ENCODE peak calls at places on chromosomes 13 and 19, in ten cellular contexts. One of them, this sample, is unnamed.

GRCh38 chr19:6374711-6375410 is 872 bp downstream of the PSPN start:
- DNase-seq in progenitor cell of endocrine pancreas: no peak
- DNase-seq in IMR-90: no peak
- DNase-seq in fibroblast of lung: no peak
- DNase-seq in colonic mucosa: no peak
- DNase-seq in brain microvascular endothelial cell: no peak
- DNase-seq in choroid plexus epithelial cell: no peak
- DNase-seq in cardiac fibroblast: no peak
- DNase-seq in cardiac muscle cell: no peak
- DNase-seq in stomach: no peak
- DNase-seq in this sample: no peak

GRCh38 chr19:42267644-42268141 is 1.4 kb upstream of the CIC start:
- DNase-seq in progenitor cell of endocrine pancreas: no peak
- DNase-seq in IMR-90: no peak
- DNase-seq in fibroblast of lung: no peak
- DNase-seq in colonic mucosa: no peak
- DNase-seq in brain microvascular endothelial cell: no peak
- DNase-seq in choroid plexus epithelial cell: peak; percentile 68
- DNase-seq in cardiac fibroblast: no peak
- DNase-seq in cardiac muscle cell: no peak
- DNase-seq in stomach: no peak
- DNase-seq in this sample: no peak

GRCh38 chr13:28355046-28355821 is 139.7 kb downstream of the FLT1 start:
- DNase-seq in progenitor cell of endocrine pancreas: no peak
- DNase-seq in IMR-90: no peak
- DNase-seq in fibroblast of lung: no peak
- DNase-seq in colonic mucosa: no peak
- DNase-seq in brain microvascular endothelial cell: no peak
- DNase-seq in choroid plexus epithelial cell: no peak
- DNase-seq in cardiac fibroblast: peak; percentile 43
- DNase-seq in cardiac muscle cell: no peak
- DNase-seq in stomach: no peak
- DNase-seq in this sample: no peak

GRCh38 chr13:30526612-30527217 is 61.0 kb upstream of the HMGB1 start:
- DNase-seq in progenitor cell of endocrine pancreas: no peak
- DNase-seq in IMR-90: peak; percentile 25
- DNase-seq in fibroblast of lung: peak; percentile 7
- DNase-seq in colonic mucosa: no peak
- DNase-seq in brain microvascular endothelial cell: peak; percentile 6
- DNase-seq in choroid plexus epithelial cell: peak; percentile 50
- DNase-seq in cardiac fibroblast: peak; percentile 34
- DNase-seq in cardiac muscle cell: peak; percentile 41
- DNase-seq in stomach: no peak
- DNase-seq in this sample: no peak

GRCh38 chr19:21127898-21128297 is 13.9 kb upstream of the ZNF431 start:
- DNase-seq in progenitor cell of endocrine pancreas: no peak
- DNase-seq in IMR-90: no peak
- DNase-seq in fibroblast of lung: no peak
- DNase-seq in colonic mucosa: no peak
- DNase-seq in brain microvascular endothelial cell: no peak
- DNase-seq in choroid plexus epithelial cell: no peak
- DNase-seq in cardiac fibroblast: no peak
- DNase-seq in cardiac muscle cell: no peak
- DNase-seq in stomach: no peak
- DNase-seq in this sample: no peak

GRCh38 chr19:18097993-18098890 is 664 bp downstream of the MAST3 start:
- DNase-seq in progenitor cell of endocrine pancreas: no peak
- DNase-seq in IMR-90: no peak
- DNase-seq in fibroblast of lung: no peak
- DNase-seq in colonic mucosa: no peak
- DNase-seq in brain microvascular endothelial cell: no peak
- DNase-seq in choroid plexus epithelial cell: no peak
- DNase-seq in cardiac fibroblast: no peak
- DNase-seq in cardiac muscle cell: no peak
- DNase-seq in stomach: no peak
- DNase-seq in this sample: no peak

GRCh38 chr19:35216833-35217707 is 11.5 kb downstream of the FAM187B start:
- DNase-seq in progenitor cell of endocrine pancreas: no peak
- DNase-seq in IMR-90: no peak
- DNase-seq in fibroblast of lung: no peak
- DNase-seq in colonic mucosa: peak; percentile 47
- DNase-seq in brain microvascular endothelial cell: no peak
- DNase-seq in choroid plexus epithelial cell: no peak
- DNase-seq in cardiac fibroblast: no peak
- DNase-seq in cardiac muscle cell: no peak
- DNase-seq in stomach: peak; percentile 60
- DNase-seq in this sample: peak; percentile 73

GRCh38 chr13:30112602-30113435 is 194.5 kb downstream of the KATNAL1 start:
- DNase-seq in progenitor cell of endocrine pancreas: peak; percentile 70
- DNase-seq in IMR-90: peak; percentile 85
- DNase-seq in fibroblast of lung: peak; percentile 81
- DNase-seq in colonic mucosa: peak; percentile 86
- DNase-seq in brain microvascular endothelial cell: peak; percentile 61
- DNase-seq in choroid plexus epithelial cell: peak; percentile 95
- DNase-seq in cardiac fibroblast: peak; percentile 95
- DNase-seq in cardiac muscle cell: peak; percentile 92
- DNase-seq in stomach: peak; percentile 85
- DNase-seq in this sample: peak; percentile 86

GRCh38 chr13:33251131-33251629 is 34.4 kb downstream of the STARD13 start:
- DNase-seq in progenitor cell of endocrine pancreas: no peak
- DNase-seq in IMR-90: peak; percentile 99
- DNase-seq in fibroblast of lung: peak; percentile 99
- DNase-seq in colonic mucosa: no peak
- DNase-seq in brain microvascular endothelial cell: peak; percentile 94
- DNase-seq in choroid plexus epithelial cell: peak; percentile 97
- DNase-seq in cardiac fibroblast: peak; percentile 85
- DNase-seq in cardiac muscle cell: peak; percentile 86
- DNase-seq in stomach: no peak
- DNase-seq in this sample: no peak

GRCh38 chr13:33250594-33250993 is 35.0 kb downstream of the STARD13 start:
- DNase-seq in progenitor cell of endocrine pancreas: no peak
- DNase-seq in IMR-90: peak; percentile 50
- DNase-seq in fibroblast of lung: peak; percentile 25
- DNase-seq in colonic mucosa: no peak
- DNase-seq in brain microvascular endothelial cell: no peak
- DNase-seq in choroid plexus epithelial cell: peak; percentile 52
- DNase-seq in cardiac fibroblast: no peak
- DNase-seq in cardiac muscle cell: no peak
- DNase-seq in stomach: no peak
- DNase-seq in this sample: no peak

GRCh38 chr13:33249894-33250293 is 35.7 kb downstream of the STARD13 start:
- DNase-seq in progenitor cell of endocrine pancreas: no peak
- DNase-seq in IMR-90: no peak
- DNase-seq in fibroblast of lung: no peak
- DNase-seq in colonic mucosa: no peak
- DNase-seq in brain microvascular endothelial cell: no peak
- DNase-seq in choroid plexus epithelial cell: no peak
- DNase-seq in cardiac fibroblast: no peak
- DNase-seq in cardiac muscle cell: no peak
- DNase-seq in stomach: no peak
- DNase-seq in this sample: no peak

GRCh38 chr13:33252103-33252502 is 33.5 kb downstream of the STARD13 start:
- DNase-seq in progenitor cell of endocrine pancreas: no peak
- DNase-seq in IMR-90: no peak
- DNase-seq in fibroblast of lung: no peak
- DNase-seq in colonic mucosa: no peak
- DNase-seq in brain microvascular endothelial cell: no peak
- DNase-seq in choroid plexus epithelial cell: no peak
- DNase-seq in cardiac fibroblast: no peak
- DNase-seq in cardiac muscle cell: no peak
- DNase-seq in stomach: no peak
- DNase-seq in this sample: no peak

DNA sequence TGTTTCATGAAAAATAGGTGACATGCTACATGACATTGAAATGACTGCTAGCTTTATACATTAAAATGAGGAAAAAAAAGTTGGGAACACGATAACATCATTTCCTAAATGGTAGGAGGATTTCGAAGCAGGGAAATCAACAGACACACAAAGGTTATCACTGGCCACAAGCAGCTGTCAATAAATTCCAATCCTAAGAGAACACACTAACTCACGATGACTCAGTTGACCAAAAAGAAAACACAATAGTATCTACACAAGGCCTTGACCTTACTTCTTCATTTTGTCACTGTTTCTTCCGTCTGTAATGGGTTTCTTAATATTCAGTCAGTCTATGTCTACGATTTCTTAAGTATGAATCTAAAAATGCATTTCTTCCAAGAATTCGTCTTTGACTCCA is 36.5 kb downstream of the STARD13 start:
- DNase-seq in progenitor cell of endocrine pancreas: no peak
- DNase-seq in IMR-90: peak; percentile 81
- DNase-seq in fibroblast of lung: peak; percentile 83
- DNase-seq in colonic mucosa: no peak
- DNase-seq in brain microvascular endothelial cell: peak; percentile 76
- DNase-seq in choroid plexus epithelial cell: peak; percentile 52
- DNase-seq in cardiac fibroblast: no peak
- DNase-seq in cardiac muscle cell: peak; percentile 35
- DNase-seq in stomach: no peak
- DNase-seq in this sample: no peak
- TF ChIP-seq CTCF in progenitor cell of endocrine pancreas: no peak
- TF ChIP-seq CTCF in IMR-90: no peak
- TF ChIP-seq CTCF in fibroblast of lung: no peak
- TF ChIP-seq CTCF in colonic mucosa: no peak
- TF ChIP-seq CTCF in brain microvascular endothelial cell: no peak
- TF ChIP-seq CTCF in choroid plexus epithelial cell: no peak
- TF ChIP-seq CTCF in cardiac fibroblast: no peak
- TF ChIP-seq CTCF in cardiac muscle cell: no peak
- TF ChIP-seq CTCF in stomach: no peak
- TF ChIP-seq CTCF in this sample: no peak

DNA sequence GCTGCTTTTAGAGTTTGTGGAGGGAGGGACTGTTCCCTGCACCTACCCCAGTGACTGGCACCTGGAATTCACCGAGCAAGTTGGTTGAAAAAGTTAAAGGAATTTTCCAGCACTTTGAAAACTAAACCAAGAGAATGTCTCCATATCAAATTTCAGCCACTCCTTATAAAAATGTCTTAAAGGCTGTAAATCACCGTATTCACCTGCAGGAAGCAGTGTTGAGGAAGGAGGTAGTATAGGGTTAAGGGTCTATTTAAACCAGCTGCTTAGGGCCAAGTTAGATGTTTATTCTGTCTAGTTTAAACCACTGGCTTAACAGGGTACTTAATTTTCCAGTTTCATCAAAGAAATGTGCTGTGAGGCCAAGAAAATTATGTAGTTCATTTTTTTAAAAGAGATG is 3.8 kb upstream of the RAB20 start:
- DNase-seq in progenitor cell of endocrine pancreas: no peak
- DNase-seq in IMR-90: no peak
- DNase-seq in fibroblast of lung: no peak
- DNase-seq in colonic mucosa: no peak
- DNase-seq in brain microvascular endothelial cell: no peak
- DNase-seq in choroid plexus epithelial cell: peak; percentile 23
- DNase-seq in cardiac fibroblast: no peak
- DNase-seq in cardiac muscle cell: no peak
- DNase-seq in stomach: no peak
- DNase-seq in this sample: no peak
- TF ChIP-seq CTCF in progenitor cell of endocrine pancreas: peak; percentile 16
- TF ChIP-seq CTCF in IMR-90: peak; percentile 2
- TF ChIP-seq CTCF in fibroblast of lung: peak; percentile 9
- TF ChIP-seq CTCF in colonic mucosa: no peak
- TF ChIP-seq CTCF in brain microvascular endothelial cell: no peak
- TF ChIP-seq CTCF in choroid plexus epithelial cell: peak; percentile 36
- TF ChIP-seq CTCF in cardiac fibroblast: no peak
- TF ChIP-seq CTCF in cardiac muscle cell: peak; percentile 6
- TF ChIP-seq CTCF in stomach: no peak
- TF ChIP-seq CTCF in this sample: no peak

GRCh38 chr19:49447485-49448431 is 3.9 kb downstream of the PIH1D1 start:
- DNase-seq in progenitor cell of endocrine pancreas: no peak
- DNase-seq in IMR-90: peak; percentile 8
- DNase-seq in fibroblast of lung: peak; percentile 15
- DNase-seq in colonic mucosa: peak; percentile 50
- DNase-seq in brain microvascular endothelial cell: no peak
- DNase-seq in choroid plexus epithelial cell: no peak
- DNase-seq in cardiac fibroblast: peak; percentile 41
- DNase-seq in cardiac muscle cell: peak; percentile 42
- DNase-seq in stomach: no peak
- DNase-seq in this sample: peak; percentile 38

GRCh38 chr19:49448432-49448786 is 3.2 kb downstream of the PIH1D1 start:
- DNase-seq in progenitor cell of endocrine pancreas: no peak
- DNase-seq in IMR-90: no peak
- DNase-seq in fibroblast of lung: no peak
- DNase-seq in colonic mucosa: no peak
- DNase-seq in brain microvascular endothelial cell: no peak
- DNase-seq in choroid plexus epithelial cell: no peak
- DNase-seq in cardiac fibroblast: no peak
- DNase-seq in cardiac muscle cell: no peak
- DNase-seq in stomach: no peak
- DNase-seq in this sample: no peak

GRCh38 chr19:49443366-49444099 is 2.2 kb upstream of the SLC17A7 start:
- DNase-seq in progenitor cell of endocrine pancreas: peak; percentile 93
- DNase-seq in IMR-90: peak; percentile 92
- DNase-seq in fibroblast of lung: peak; percentile 92
- DNase-seq in colonic mucosa: peak; percentile 95
- DNase-seq in brain microvascular endothelial cell: peak; percentile 88
- DNase-seq in choroid plexus epithelial cell: peak; percentile 97
- DNase-seq in cardiac fibroblast: peak; percentile 98
- DNase-seq in cardiac muscle cell: peak; percentile 97
- DNase-seq in stomach: peak; percentile 95
- DNase-seq in this sample: peak; percentile 95

GRCh38 chr19:49442793-49443365 is 1.6 kb upstream of the SLC17A7 start:
- DNase-seq in progenitor cell of endocrine pancreas: peak; percentile 71
- DNase-seq in IMR-90: peak; percentile 73
- DNase-seq in fibroblast of lung: peak; percentile 78
- DNase-seq in colonic mucosa: peak; percentile 96
- DNase-seq in brain microvascular endothelial cell: peak; percentile 87
- DNase-seq in choroid plexus epithelial cell: peak; percentile 73
- DNase-seq in cardiac fibroblast: peak; percentile 93
- DNase-seq in cardiac muscle cell: peak; percentile 91
- DNase-seq in stomach: peak; percentile 90
- DNase-seq in this sample: peak; percentile 94

DNA sequence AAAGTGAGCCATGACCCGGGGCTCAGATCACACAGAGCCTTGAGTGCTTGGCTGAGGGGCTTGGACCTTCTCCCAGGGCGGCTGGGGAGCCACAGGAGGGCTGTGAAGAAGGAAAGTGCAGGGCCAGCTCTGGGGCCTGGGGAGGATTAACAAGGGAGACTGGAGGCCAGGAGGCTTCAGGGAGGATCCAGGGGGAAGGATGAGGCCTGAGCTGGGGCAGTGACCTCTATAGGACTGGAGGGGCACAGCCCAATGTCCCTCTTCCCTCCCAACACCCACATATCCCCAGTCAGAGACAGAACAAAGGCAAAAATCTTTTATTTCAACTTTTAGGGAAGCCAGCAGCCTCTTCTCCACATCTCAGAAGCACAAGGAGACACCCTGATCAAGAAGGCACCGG is 4.7 kb upstream of the SLC17A7 start:
- DNase-seq in progenitor cell of endocrine pancreas: no peak
- DNase-seq in IMR-90: no peak
- DNase-seq in fibroblast of lung: no peak
- DNase-seq in colonic mucosa: no peak
- DNase-seq in brain microvascular endothelial cell: no peak
- DNase-seq in choroid plexus epithelial cell: no peak
- DNase-seq in cardiac fibroblast: no peak
- DNase-seq in cardiac muscle cell: no peak
- DNase-seq in stomach: no peak
- DNase-seq in this sample: no peak
- TF ChIP-seq CTCF in progenitor cell of endocrine pancreas: no peak
- TF ChIP-seq CTCF in IMR-90: no peak
- TF ChIP-seq CTCF in fibroblast of lung: no peak
- TF ChIP-seq CTCF in colonic mucosa: no peak
- TF ChIP-seq CTCF in brain microvascular endothelial cell: no peak
- TF ChIP-seq CTCF in choroid plexus epithelial cell: no peak
- TF ChIP-seq CTCF in cardiac fibroblast: no peak
- TF ChIP-seq CTCF in cardiac muscle cell: no peak
- TF ChIP-seq CTCF in stomach: no peak
- TF ChIP-seq CTCF in this sample: no peak

GRCh38 chr19:2252481-2253105 is 3.5 kb downstream of the AMH start:
- DNase-seq in progenitor cell of endocrine pancreas: no peak
- DNase-seq in IMR-90: no peak
- DNase-seq in fibroblast of lung: no peak
- DNase-seq in colonic mucosa: no peak
- DNase-seq in brain microvascular endothelial cell: no peak
- DNase-seq in choroid plexus epithelial cell: no peak
- DNase-seq in cardiac fibroblast: no peak
- DNase-seq in cardiac muscle cell: no peak
- DNase-seq in stomach: no peak
- DNase-seq in this sample: no peak

GRCh38 chr19:2251577-2252480 is 2.7 kb downstream of the AMH start:
- DNase-seq in progenitor cell of endocrine pancreas: no peak
- DNase-seq in IMR-90: no peak
- DNase-seq in fibroblast of lung: peak; percentile 25
- DNase-seq in colonic mucosa: no peak
- DNase-seq in brain microvascular endothelial cell: no peak
- DNase-seq in choroid plexus epithelial cell: no peak
- DNase-seq in cardiac fibroblast: no peak
- DNase-seq in cardiac muscle cell: no peak
- DNase-seq in stomach: no peak
- DNase-seq in this sample: no peak

GRCh38 chr19:2254052-2254872 is 2.0 kb downstream of the JSRP1 start:
- DNase-seq in progenitor cell of endocrine pancreas: peak; percentile 66
- DNase-seq in IMR-90: peak; percentile 23
- DNase-seq in fibroblast of lung: peak; percentile 40
- DNase-seq in colonic mucosa: no peak
- DNase-seq in brain microvascular endothelial cell: no peak
- DNase-seq in choroid plexus epithelial cell: peak; percentile 67
- DNase-seq in cardiac fibroblast: peak; percentile 51
- DNase-seq in cardiac muscle cell: peak; percentile 59
- DNase-seq in stomach: no peak
- DNase-seq in this sample: no peak

GRCh38 chr19:2255112-2255845 is 938 bp downstream of the JSRP1 start:
- DNase-seq in progenitor cell of endocrine pancreas: no peak
- DNase-seq in IMR-90: no peak
- DNase-seq in fibroblast of lung: no peak
- DNase-seq in colonic mucosa: no peak
- DNase-seq in brain microvascular endothelial cell: no peak
- DNase-seq in choroid plexus epithelial cell: no peak
- DNase-seq in cardiac fibroblast: no peak
- DNase-seq in cardiac muscle cell: no peak
- DNase-seq in stomach: no peak
- DNase-seq in this sample: no peak

GRCh38 chr19:2253106-2254051 is 2.8 kb downstream of the JSRP1 start:
- DNase-seq in progenitor cell of endocrine pancreas: no peak
- DNase-seq in IMR-90: no peak
- DNase-seq in fibroblast of lung: no peak
- DNase-seq in colonic mucosa: no peak
- DNase-seq in brain microvascular endothelial cell: no peak
- DNase-seq in choroid plexus epithelial cell: no peak
- DNase-seq in cardiac fibroblast: no peak
- DNase-seq in cardiac muscle cell: no peak
- DNase-seq in stomach: no peak
- DNase-seq in this sample: no peak
- TF ChIP-seq CTCF in progenitor cell of endocrine pancreas: peak; percentile 41
- TF ChIP-seq CTCF in IMR-90: peak; percentile 19
- TF ChIP-seq CTCF in fibroblast of lung: peak; percentile 14
- TF ChIP-seq CTCF in colonic mucosa: no peak
- TF ChIP-seq CTCF in brain microvascular endothelial cell: peak; percentile 48
- TF ChIP-seq CTCF in choroid plexus epithelial cell: peak; percentile 23
- TF ChIP-seq CTCF in cardiac fibroblast: no peak
- TF ChIP-seq CTCF in cardiac muscle cell: peak; percentile 19
- TF ChIP-seq CTCF in stomach: no peak
- TF ChIP-seq CTCF in this sample: no peak